ENCODE peak calls at places on chromosomes 11 and 22, in ten cellular contexts. U is NCI-H2171 treated with DMSO at 0.1 percent for 48 hours; E is ovary; R is activated effector memory CD4-positive, alpha-beta T cell treated with Interleukin-2 at 50 U/mL for 16 hours; O is retinal pigment epithelial cell; F is left kidney; L is C1 segment of cervical spinal cord; K is A172; H is HEK293T; B is mesendoderm. V is an unnamed sample.

GRCh38 chr11:115607621-115608191 is 103.5 kb upstream of the CADM1 start:
- DNase-seq in R (no peak), L (no peak), U (no peak), F (peak), B (peak), H (no peak), O (peak), E (no peak), K (no peak), V (no peak)

GRCh38 chr11:18705651-18706281 is 7.2 kb downstream of the TMEM86A start:
- DNase-seq in K (no peak), F (peak), U (peak), O (no peak), E (peak), R (no peak), H (no peak), B (no peak), L (no peak), V (peak)

GRCh38 chr22:23182289-23183106 is 2.2 kb downstream of the BCR start:
- DNase-seq in R (no peak), K (peak), H (peak), U (peak), L (peak), F (peak), E (no peak), O (no peak), B (peak), V (peak)

GRCh38 chr11:75031771-75032549 is 43.2 kb downstream of the NEU3 start:
- DNase-seq in R (peak), E (peak), O (no peak), B (peak), U (peak), L (peak), H (peak), F (peak), K (peak), V (peak)

GRCh38 chr11:132238331-132238730 is 867.9 kb downstream of the NTM start:
- DNase-seq in H (no peak), E (no peak), F (no peak), B (no peak), L (no peak), O (no peak), U (no peak), R (no peak), K (no peak), V (no peak)

GRCh38 chr11:27701262-27702105 is 1.2 kb upstream of the BDNF start:
- DNase-seq in E (no peak), H (peak), L (no peak), B (no peak), R (no peak), F (peak), O (no peak), U (peak), K (peak), V (peak)

GRCh38 chr11:8649361-8649760 is 33.1 kb downstream of the TRIM66 start:
- DNase-seq in O (no peak), F (no peak), B (peak), E (no peak), R (no peak), L (no peak), H (no peak), U (no peak), K (peak), V (no peak)

GRCh38 chr22:24189249-24190158 is 8.2 kb downstream of the SUSD2 start:
- DNase-seq in B (peak), K (no peak), F (peak), R (no peak), L (peak), E (peak), H (peak), U (peak), O (no peak), V (peak)

GRCh38 chr11:60930394-60930793 is 6.1 kb downstream of the TMEM132A start:
- DNase-seq in R (no peak), O (no peak), L (no peak), H (no peak), U (no peak), F (no peak), E (no peak), B (no peak), K (no peak), V (no peak)